ENCODE peak calls at places on chromosomes 13 and 19, in four cellular contexts. O, Q, A and V are unnamed samples. For H3K4me1, the result is how much of the 10 kb centered on the place peaks cover.

GRCh38 chr13:101452519-101453485 is at the start of gene ITGBL1:
- DNase-seq in A (no peak), Q (no peak), O (no peak), V (peak)

GRCh38 chr13:71605744-71606143 is 261.3 kb downstream of the DACH1 start:
- DNase-seq in A (no peak), O (no peak), Q (no peak), V (no peak)

GRCh38 chr19:44685877-44686276 is 13.1 kb upstream of the CEACAM16 start:
- DNase-seq in O (no peak), Q (no peak), A (no peak), V (no peak)

GRCh38 chr13:51858433-51859247 is 3.1 kb upstream of the CCDC70 start:
- DNase-seq in Q (no peak), O (no peak), A (peak), V (no peak)

GRCh38 chr13:50616101-50616500 is 227.4 kb downstream of the DLEU7 start:
- DNase-seq in A (no peak), O (no peak), Q (no peak), V (no peak)

GRCh38 chr19:2287585-2287984 is 5.6 kb upstream of the PEAK3 start:
- DNase-seq in O (no peak), Q (no peak), A (no peak), V (no peak)

GRCh38 chr13:112809332-112810310 is 119.8 kb downstream of the ATP11A start:
- DNase-seq in O (no peak), Q (no peak), A (peak), V (no peak)

GRCh38 chr13:23686948-23687347 is 116.7 kb downstream of the TNFRSF19 start:
- DNase-seq in Q (no peak), O (no peak), A (no peak), V (no peak)

GRCh38 chr13:98405107-98405571 is 171.8 kb downstream of the STK24 start:
- DNase-seq in Q (no peak), A (no peak), O (no peak), V (no peak)

GRCh38 chr19:591099-591958 is 1.6 kb downstream of the HCN2 start:
- DNase-seq in A (peak), O (no peak), Q (no peak), V (no peak)

GRCh38 chr19:5132698-5133651 is 164.1 kb downstream of the KDM4B start:
- DNase-seq in Q (no peak), O (no peak), A (no peak), V (no peak)

GRCh38 chr13:46648166-46648607 is 95.2 kb downstream of the LRCH1 start:
- DNase-seq in Q (peak), O (no peak), A (peak), V (no peak)

GRCh38 chr13:90757127-90757680 is 590.3 kb upstream of the MIR17HG start:
- DNase-seq in O (no peak), A (no peak), Q (no peak), V (no peak)

DNA sequence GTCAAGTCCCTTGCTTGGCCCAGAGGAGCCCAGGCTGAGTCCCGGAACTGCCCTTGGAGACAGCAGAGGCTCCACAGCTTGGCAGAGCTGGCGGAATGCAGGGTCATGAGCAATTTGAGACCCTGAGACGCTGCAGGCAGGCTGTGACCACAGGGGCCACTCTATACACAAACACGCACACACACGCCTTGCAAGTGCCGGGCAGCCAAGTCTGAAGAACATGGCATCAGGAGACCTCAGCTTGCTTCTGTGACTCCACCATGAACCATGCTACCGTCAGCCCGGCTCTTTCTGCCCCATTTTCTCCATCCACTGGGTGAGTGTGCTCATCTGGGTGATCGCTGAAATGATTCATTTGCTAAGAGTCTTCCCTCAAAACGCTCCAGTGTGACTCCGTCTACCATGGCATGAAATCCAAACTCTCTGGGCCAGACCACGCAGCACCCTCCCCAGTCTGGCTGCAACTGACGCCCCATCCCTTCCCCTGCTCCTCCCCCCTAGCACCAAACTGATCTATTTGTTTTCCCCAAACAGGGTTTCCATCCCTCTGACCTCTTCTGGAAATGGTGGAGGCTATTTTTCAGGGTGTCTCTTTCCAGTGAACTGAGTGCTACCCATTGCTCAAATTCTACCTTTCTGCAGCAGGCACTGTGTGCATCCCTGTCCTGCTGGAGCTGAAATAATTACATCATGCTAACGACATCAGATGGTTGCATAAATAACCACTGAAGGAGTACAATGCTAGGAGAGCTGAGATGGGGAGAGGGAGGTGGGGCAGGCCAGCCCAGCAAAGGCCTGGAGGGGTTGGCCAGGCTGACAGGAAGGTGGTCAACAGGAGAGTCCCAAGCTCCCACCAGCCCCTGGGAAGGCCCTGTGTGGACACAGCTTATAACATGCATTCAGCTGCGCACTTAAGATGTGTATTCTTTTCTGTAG is 3.1 kb downstream of the CARS2 start:
- DNase-seq in O (no peak), A (no peak), Q (peak), V (no peak)
- H3K4me1 ChIP-seq in O (under half), A (under half), Q (half or more), V (under half)

GRCh38 chr19:11090264-11091032 is 1.2 kb downstream of the LDLR start:
- DNase-seq in Q (peak), A (peak), O (peak), V (peak)
- H3K4me1 ChIP-seq in Q (half or more), A (under half), O (under half), V (under half)

GRCh38 chr13:75364131-75364713 is 117.7 kb downstream of the TBC1D4 start:
- DNase-seq in A (peak), Q (no peak), O (no peak), V (no peak)

GRCh38 chr13:75360170-75360569 is 121.8 kb downstream of the TBC1D4 start:
- DNase-seq in Q (no peak), O (no peak), A (no peak), V (no peak)

GRCh38 chr13:75362026-75362425 is 119.9 kb downstream of the TBC1D4 start:
- DNase-seq in O (no peak), A (no peak), Q (no peak), V (no peak)

GRCh38 chr13:75365724-75366173 is 116.2 kb downstream of the TBC1D4 start:
- DNase-seq in O (no peak), Q (no peak), A (peak), V (no peak)

GRCh38 chr13:75363371-75363770 is 118.6 kb downstream of the TBC1D4 start:
- DNase-seq in A (no peak), O (no peak), Q (no peak), V (no peak)
- H3K4me1 ChIP-seq in A (under half), O (under half), Q (under half), V (under half)

GRCh38 chr19:56119585-56119978 is 1.5 kb downstream of the ZNF787 start:
- DNase-seq in Q (peak), A (peak), O (no peak), V (no peak)

GRCh38 chr19:56117376-56117884 is 3.7 kb downstream of the ZNF787 start:
- DNase-seq in O (no peak), A (no peak), Q (no peak), V (no peak)

GRCh38 chr19:56118666-56119584 is 2.2 kb downstream of the ZNF787 start:
- DNase-seq in Q (no peak), A (no peak), O (no peak), V (no peak)

GRCh38 chr19:56116606-56117005 is 4.5 kb downstream of the ZNF787 start:
- DNase-seq in Q (no peak), O (no peak), A (no peak), V (no peak)

DNA sequence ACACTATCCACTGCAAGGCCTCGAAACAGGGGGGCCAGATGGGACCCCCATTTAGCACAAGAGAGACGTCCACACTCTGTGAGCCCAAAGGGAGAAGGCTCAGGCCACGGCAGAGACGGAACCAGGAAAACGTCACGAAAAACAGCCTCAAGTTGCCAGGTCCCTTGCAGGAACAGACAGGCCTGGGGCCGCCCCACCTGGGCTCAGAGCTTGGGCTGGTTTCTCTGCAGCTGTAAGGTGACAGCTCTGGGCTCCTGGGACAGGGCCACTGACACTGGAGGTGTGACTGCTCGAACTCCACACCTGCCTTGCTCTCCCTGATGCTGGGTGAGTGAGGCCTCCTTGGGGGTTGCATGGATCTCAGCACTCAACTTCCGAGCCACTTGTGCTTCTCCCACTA is 3.2 kb downstream of the ZNF787 start:
- DNase-seq in A (no peak), Q (no peak), O (no peak), V (no peak)
- H3K4me1 ChIP-seq in A (under half), Q (half or more), O (under half), V (under half)

GRCh38 chr19:10742494-10742893 is 24.6 kb downstream of the DNM2 start:
- DNase-seq in A (no peak), Q (no peak), O (no peak), V (no peak)
- H3K4me1 ChIP-seq in A (under half), Q (half or more), O (under half), V (under half)

DNA sequence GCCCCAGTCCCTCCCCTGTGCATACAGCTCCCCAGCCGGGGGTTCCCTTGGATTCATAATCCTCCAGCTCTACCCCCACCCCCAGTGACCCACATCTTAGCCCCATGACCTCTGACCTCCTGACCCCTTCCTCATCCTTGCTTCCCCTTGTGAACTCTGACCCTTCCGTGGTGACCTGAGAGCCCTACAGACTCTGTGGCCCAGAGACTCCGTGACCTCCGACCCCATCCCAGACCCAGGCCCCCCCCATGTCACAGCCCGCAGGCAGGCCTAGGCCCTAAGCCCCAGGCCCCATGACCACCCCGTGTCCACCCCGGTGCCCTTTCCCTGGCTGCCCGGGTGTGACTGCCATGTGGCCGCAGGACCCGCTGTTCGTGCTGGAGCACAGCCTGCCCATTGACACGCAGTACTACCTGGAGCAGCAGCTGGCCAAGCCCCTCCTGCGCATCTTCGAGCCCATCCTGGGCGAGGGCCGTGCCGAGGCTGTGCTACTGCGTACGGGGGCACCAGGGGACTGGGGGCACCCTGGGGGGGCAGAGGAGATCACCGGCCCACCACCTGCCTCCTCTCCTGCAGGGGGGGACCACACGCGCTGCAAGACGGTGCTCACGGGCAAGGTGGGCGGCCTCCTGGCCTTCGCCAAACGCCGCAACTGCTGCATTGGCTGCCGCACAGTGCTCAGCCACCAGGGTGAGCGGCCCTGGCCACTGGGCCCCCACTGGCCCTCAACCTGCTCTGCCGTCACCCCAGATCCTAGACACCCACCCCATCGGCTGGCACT is 2.5 kb upstream of the SPIB start:
- DNase-seq in O (no peak), Q (peak), A (no peak), V (no peak)
- H3K4me1 ChIP-seq in O (under half), Q (under half), A (under half), V (under half)

GRCh38 chr13:33195693-33196464 is 89.7 kb downstream of the STARD13 start:
- DNase-seq in A (peak), Q (no peak), O (no peak), V (no peak)

GRCh38 chr13:33194820-33195692 is 90.5 kb downstream of the STARD13 start:
- DNase-seq in Q (no peak), O (peak), A (peak), V (no peak)

GRCh38 chr13:33191425-33192221 is 93.9 kb downstream of the STARD13 start:
- DNase-seq in O (no peak), Q (no peak), A (peak), V (no peak)

GRCh38 chr13:33189470-33189869 is 96.1 kb downstream of the STARD13 start:
- DNase-seq in A (no peak), Q (no peak), O (no peak), V (no peak)

GRCh38 chr13:33193428-33193974 is 92.1 kb downstream of the STARD13 start:
- DNase-seq in Q (no peak), A (no peak), O (no peak), V (no peak)
- H3K4me1 ChIP-seq in Q (under half), A (under half), O (under half), V (under half)

DNA sequence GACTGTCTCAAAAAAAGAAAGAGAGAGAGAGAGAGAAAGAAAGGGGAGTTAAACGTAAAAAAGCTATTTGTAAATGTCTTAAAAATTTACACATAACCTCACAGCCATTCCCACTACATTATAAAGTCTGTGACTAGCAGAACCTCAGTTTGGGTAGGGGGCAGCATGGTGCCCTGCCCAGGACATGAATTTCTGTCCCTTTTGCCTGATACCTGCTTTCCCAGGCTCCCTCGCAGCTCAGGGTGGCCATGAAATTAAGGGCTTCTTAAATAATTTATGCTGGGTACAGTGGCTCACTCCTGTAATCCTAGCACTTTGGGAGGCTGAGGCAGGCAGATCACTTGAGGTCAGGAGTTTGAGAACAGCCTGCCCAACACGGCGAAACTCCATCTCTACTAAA is 4.8 kb downstream of the IFNL1 start:
- DNase-seq in O (no peak), A (no peak), Q (peak), V (peak)
- H3K4me1 ChIP-seq in O (under half), A (under half), Q (under half), V (under half)

DNA sequence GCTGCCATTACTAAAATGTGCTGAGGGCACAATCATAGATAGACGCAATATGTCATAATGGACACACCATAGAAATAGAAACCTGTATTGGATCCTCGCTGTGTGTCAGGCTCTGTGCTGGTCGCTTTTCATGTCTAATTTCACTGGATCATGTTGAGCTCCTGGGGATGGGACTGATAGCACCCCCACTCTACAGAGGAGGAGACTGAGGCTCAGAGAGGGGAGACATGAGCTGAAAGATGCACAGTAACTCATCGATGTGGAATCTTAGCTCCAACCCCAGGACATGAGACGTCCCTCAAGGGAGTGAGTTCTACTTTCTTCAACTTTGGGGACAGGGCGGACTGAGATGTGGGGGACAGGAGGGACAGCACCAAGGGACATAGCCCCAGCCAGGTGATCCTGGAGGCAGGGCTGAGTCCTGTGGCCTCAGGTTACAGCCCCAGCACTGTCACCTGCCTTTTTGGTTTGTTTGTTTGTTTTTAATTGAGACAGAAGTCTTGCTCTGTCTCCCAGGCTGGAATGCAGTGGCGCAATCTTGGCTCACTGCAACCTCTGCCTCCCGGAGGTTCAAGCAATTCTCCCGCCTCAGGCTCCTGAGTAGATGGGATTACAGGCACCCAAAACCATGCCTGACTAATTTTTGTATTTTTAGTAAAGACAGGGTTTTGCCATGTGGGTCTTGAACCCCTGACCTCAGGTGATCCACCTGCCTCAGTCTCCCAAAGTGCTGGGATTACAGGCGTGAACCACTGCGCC is 6.6 kb upstream of the GIPC1 start:
- DNase-seq in Q (no peak), A (peak), O (no peak), V (no peak)
- H3K4me1 ChIP-seq in Q (under half), A (under half), O (under half), V (under half)

DNA sequence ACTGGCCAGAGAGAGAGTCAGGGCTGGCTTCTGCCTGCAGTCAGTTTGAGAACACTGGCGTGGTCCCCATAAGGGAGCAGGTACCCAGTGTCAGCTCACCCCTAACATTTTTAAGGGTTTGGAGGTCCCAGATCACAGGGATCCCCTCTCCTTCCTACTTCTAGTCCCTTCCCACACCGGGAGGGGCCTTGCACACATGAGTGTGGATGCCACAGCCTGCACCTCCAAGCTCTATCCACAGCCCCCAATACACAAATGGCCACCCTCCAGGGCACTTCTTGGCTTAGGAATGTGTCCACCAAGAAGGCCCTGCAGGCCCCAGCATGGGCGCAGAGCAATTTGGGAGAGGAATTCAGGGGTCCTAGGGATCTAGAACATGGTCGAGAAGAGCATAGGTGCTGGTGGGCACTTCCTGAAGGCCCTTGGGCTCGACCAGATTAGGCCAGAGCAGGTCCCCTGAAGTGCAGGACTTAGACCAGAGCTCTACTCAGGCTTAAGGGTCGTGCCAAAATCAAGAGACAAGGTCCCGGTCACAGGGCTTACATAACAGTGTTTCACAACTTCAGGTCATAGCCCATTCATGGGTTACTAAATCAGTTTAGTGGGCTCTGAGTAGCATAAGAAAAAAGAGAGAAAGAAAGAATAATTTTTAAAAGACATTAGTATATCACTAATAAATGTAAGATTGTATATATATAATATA is 16.0 kb downstream of the FXYD5 start:
- DNase-seq in Q (no peak), A (no peak), O (no peak), V (no peak)
- H3K4me1 ChIP-seq in Q (under half), A (under half), O (under half), V (under half)